ENCODE peak calls at places on chromosomes 7 and 10, in four cellular contexts. One of them, this sample, is unnamed.
A peak's percentile ranks its signal among the peaks of the same experiment; 100 is the strongest.

GRCh38 chr10:127012769-127013152 is 107.5 kb downstream of the DOCK1 start:
- DNase-seq in HCT116: peak; percentile 18
- DNase-seq in GM12878: no peak
- DNase-seq in H1: no peak
- DNase-seq in this sample: no peak

GRCh38 chr7:155979566-155979965 is 167.3 kb upstream of the SHH start:
- DNase-seq in HCT116: no peak
- DNase-seq in H1: no peak
- DNase-seq in GM12878: no peak
- DNase-seq in this sample: no peak

GRCh38 chr10:116742367-116743265 is at the start of gene HSPA12A:
- DNase-seq in HCT116: peak; percentile 50
- DNase-seq in H1: no peak
- DNase-seq in GM12878: no peak
- DNase-seq in this sample: peak; percentile 83

GRCh38 chr7:51005074-51005473 is 222.4 kb upstream of the GRB10 start:
- DNase-seq in H1: no peak
- DNase-seq in HCT116: no peak
- DNase-seq in GM12878: no peak
- DNase-seq in this sample: no peak

GRCh38 chr7:135333196-135333595 is 99.6 kb downstream of the STRA8 start:
- DNase-seq in HCT116: no peak
- DNase-seq in H1: no peak
- DNase-seq in GM12878: no peak
- DNase-seq in this sample: no peak

GRCh38 chr10:78177013-78177370 is 143.3 kb downstream of the RPS24 start:
- DNase-seq in HCT116: no peak
- DNase-seq in GM12878: no peak
- DNase-seq in H1: no peak
- DNase-seq in this sample: no peak

GRCh38 chr7:6917258-6917657 is 91.2 kb upstream of the CCZ1B start:
- DNase-seq in GM12878: no peak
- DNase-seq in HCT116: no peak
- DNase-seq in H1: no peak
- DNase-seq in this sample: no peak

GRCh38 chr10:117865945-117866344 is 180.8 kb downstream of the RAB11FIP2 start:
- DNase-seq in GM12878: no peak
- DNase-seq in H1: no peak
- DNase-seq in HCT116: no peak
- DNase-seq in this sample: no peak

GRCh38 chr7:78968951-78969350 is 484.5 kb downstream of the MAGI2 start:
- DNase-seq in GM12878: no peak
- DNase-seq in HCT116: no peak
- DNase-seq in H1: no peak
- DNase-seq in this sample: no peak

GRCh38 chr7:143519411-143520131 is 41.9 kb downstream of the TAS2R41 start:
- DNase-seq in HCT116: no peak
- DNase-seq in GM12878: no peak
- DNase-seq in H1: no peak
- DNase-seq in this sample: no peak

GRCh38 chr7:98463837-98464557 is 63.1 kb upstream of the BAIAP2L1 start:
- DNase-seq in H1: no peak
- DNase-seq in HCT116: no peak
- DNase-seq in GM12878: no peak
- DNase-seq in this sample: no peak

GRCh38 chr7:138158739-138159528 is 82.7 kb downstream of the AKR1D1 start:
- DNase-seq in HCT116: no peak
- DNase-seq in GM12878: no peak
- DNase-seq in H1: no peak
- DNase-seq in this sample: no peak

GRCh38 chr10:4568731-4569130 is 257.3 kb upstream of the AKR1E2 start:
- DNase-seq in H1: no peak
- DNase-seq in HCT116: no peak
- DNase-seq in GM12878: no peak
- DNase-seq in this sample: no peak

GRCh38 chr7:75905785-75906604 is 9.0 kb upstream of the POR start:
- DNase-seq in HCT116: no peak
- DNase-seq in GM12878: no peak
- DNase-seq in H1: no peak
- DNase-seq in this sample: no peak

GRCh38 chr10:67110286-67110685 is 184.4 kb downstream of the LRRTM3 start:
- DNase-seq in GM12878: no peak
- DNase-seq in HCT116: no peak
- DNase-seq in H1: no peak
- DNase-seq in this sample: no peak

GRCh38 chr10:116287906-116288501 is 15.0 kb upstream of the GFRA1 start:
- DNase-seq in HCT116: peak; percentile 37
- DNase-seq in GM12878: no peak
- DNase-seq in H1: no peak
- DNase-seq in this sample: no peak

GRCh38 chr10:14736600-14737081 is 38.1 kb downstream of the FAM107B start:
- DNase-seq in HCT116: no peak
- DNase-seq in H1: no peak
- DNase-seq in GM12878: no peak
- DNase-seq in this sample: no peak

GRCh38 chr7:128878226-128879105 is 15.8 kb downstream of the ATP6V1F start:
- DNase-seq in HCT116: no peak
- DNase-seq in H1: no peak
- DNase-seq in GM12878: no peak
- DNase-seq in this sample: no peak

GRCh38 chr10:124168991-124169826 is 75.8 kb upstream of the CHST15 start:
- DNase-seq in H1: no peak
- DNase-seq in HCT116: no peak
- DNase-seq in GM12878: no peak
- DNase-seq in this sample: no peak
- TF ChIP-seq SP1 in H1: no peak
- TF ChIP-seq SP1 in HCT116: no peak
- TF ChIP-seq SP1 in GM12878: no peak
- TF ChIP-seq SP1 in this sample: no peak

GRCh38 chr10:35218339-35218955 is 91.8 kb downstream of the CREM start:
- DNase-seq in GM12878: peak; percentile 59
- DNase-seq in H1: no peak
- DNase-seq in HCT116: peak; percentile 86
- DNase-seq in this sample: peak; percentile 90

GRCh38 chr10:35219292-35219691 is 92.6 kb downstream of the CREM start:
- DNase-seq in GM12878: no peak
- DNase-seq in HCT116: no peak
- DNase-seq in H1: no peak
- DNase-seq in this sample: no peak

GRCh38 chr10:35216303-35216905 is 89.8 kb downstream of the CREM start:
- DNase-seq in GM12878: no peak
- DNase-seq in HCT116: no peak
- DNase-seq in H1: no peak
- DNase-seq in this sample: no peak

GRCh38 chr10:35215107-35215506 is 88.5 kb downstream of the CREM start:
- DNase-seq in H1: no peak
- DNase-seq in GM12878: no peak
- DNase-seq in HCT116: no peak
- DNase-seq in this sample: no peak

DNA sequence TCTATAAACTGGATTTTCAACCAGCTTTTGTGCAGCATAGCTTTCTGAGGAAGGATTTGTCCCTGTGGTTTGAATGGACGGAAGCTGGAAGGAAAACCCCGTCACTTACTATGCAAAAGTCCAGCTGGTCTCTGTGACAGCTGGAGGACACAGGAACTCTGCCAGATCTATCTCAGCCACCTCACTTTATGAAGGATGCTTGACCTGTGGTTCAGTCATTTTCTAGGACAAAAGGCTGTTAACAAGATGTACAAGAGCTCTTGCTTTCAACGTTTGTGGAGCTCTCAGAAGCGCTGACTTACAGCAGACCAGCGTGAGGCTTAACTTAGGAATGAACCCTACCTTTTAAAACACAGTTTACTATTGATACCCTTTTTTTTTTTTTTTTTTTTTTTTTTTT is 90.8 kb downstream of the CREM start:
- DNase-seq in H1: no peak
- DNase-seq in GM12878: no peak
- DNase-seq in HCT116: no peak
- DNase-seq in this sample: no peak
- TF ChIP-seq EGR1 in H1: no peak
- TF ChIP-seq EGR1 in GM12878: no peak
- TF ChIP-seq EGR1 in HCT116: no peak
- TF ChIP-seq EGR1 in this sample: no peak

GRCh38 chr10:82889703-82890102 is 1014.7 kb downstream of the NRG3 start:
- DNase-seq in HCT116: no peak
- DNase-seq in GM12878: no peak
- DNase-seq in H1: no peak
- DNase-seq in this sample: no peak
- TF ChIP-seq SP1 in HCT116: no peak
- TF ChIP-seq SP1 in GM12878: no peak
- TF ChIP-seq SP1 in H1: no peak
- TF ChIP-seq SP1 in this sample: no peak

GRCh38 chr10:130300608-130301025 is 164.4 kb downstream of the GLRX3 start:
- DNase-seq in H1: no peak
- DNase-seq in HCT116: no peak
- DNase-seq in GM12878: no peak
- DNase-seq in this sample: no peak

GRCh38 chr10:130301026-130301892 is 165.1 kb downstream of the GLRX3 start:
- DNase-seq in H1: no peak
- DNase-seq in GM12878: no peak
- DNase-seq in HCT116: no peak
- DNase-seq in this sample: no peak
- TF ChIP-seq EGR1 in H1: no peak
- TF ChIP-seq EGR1 in GM12878: no peak
- TF ChIP-seq EGR1 in HCT116: no peak
- TF ChIP-seq EGR1 in this sample: no peak

GRCh38 chr7:49563693-49564378 is 209.6 kb upstream of the VWC2 start:
- DNase-seq in GM12878: no peak
- DNase-seq in HCT116: no peak
- DNase-seq in H1: no peak
- DNase-seq in this sample: no peak

GRCh38 chr7:49564379-49564714 is 209.1 kb upstream of the VWC2 start:
- DNase-seq in HCT116: no peak
- DNase-seq in GM12878: peak; percentile 20
- DNase-seq in H1: no peak
- DNase-seq in this sample: no peak
- TF ChIP-seq SP1 in HCT116: no peak
- TF ChIP-seq SP1 in GM12878: no peak
- TF ChIP-seq SP1 in H1: no peak
- TF ChIP-seq SP1 in this sample: no peak

DNA sequence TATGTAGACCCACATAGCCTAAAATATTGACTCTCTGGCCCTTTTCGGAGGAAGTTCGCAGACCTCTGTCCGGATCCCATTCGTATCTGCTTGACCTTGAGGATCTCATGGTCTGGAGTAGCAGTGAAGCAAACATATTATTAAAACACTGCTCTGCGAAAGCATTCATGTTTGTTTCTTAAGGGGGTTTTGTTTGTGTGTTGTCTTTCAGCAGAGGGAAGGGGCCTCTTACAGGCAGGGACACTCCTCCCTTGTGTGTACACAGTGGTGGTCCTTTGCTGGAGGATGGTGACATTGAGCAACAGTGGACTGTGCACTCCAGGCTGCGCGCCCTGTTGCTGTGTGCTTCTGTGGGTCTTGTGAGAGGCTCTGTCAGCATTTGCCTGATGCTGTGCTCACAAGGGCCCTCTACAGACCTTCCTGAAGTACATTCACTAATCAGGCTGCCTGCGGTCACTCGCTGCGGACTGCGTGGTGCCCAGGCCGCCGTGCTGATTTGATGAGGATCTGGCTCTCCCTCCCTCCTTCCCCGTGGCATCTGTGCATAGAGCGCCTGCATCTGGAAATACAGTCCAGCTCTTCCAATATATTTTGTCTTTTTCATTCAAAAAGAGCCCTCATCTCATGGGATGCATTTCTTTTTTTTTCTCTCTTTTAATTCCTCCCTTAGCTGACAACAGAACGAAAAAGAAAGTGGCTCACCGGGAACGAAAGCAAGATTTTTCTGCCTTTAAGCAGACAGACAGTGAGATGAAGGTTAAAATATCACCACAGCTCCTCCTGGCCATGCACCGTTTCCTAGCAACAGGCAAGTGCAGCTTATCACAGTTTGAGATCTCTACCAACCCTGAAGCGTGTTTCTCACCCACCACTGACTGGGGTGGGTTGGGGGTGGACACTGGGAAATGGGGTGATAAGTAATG is 135.8 kb downstream of the CNNM2 start:
- DNase-seq in HCT116: no peak
- DNase-seq in H1: peak; percentile 29
- DNase-seq in GM12878: peak; percentile 55
- DNase-seq in this sample: peak; percentile 65
- TF ChIP-seq EGR1 in HCT116: no peak
- TF ChIP-seq EGR1 in H1: no peak
- TF ChIP-seq EGR1 in GM12878: no peak
- TF ChIP-seq EGR1 in this sample: no peak

DNA sequence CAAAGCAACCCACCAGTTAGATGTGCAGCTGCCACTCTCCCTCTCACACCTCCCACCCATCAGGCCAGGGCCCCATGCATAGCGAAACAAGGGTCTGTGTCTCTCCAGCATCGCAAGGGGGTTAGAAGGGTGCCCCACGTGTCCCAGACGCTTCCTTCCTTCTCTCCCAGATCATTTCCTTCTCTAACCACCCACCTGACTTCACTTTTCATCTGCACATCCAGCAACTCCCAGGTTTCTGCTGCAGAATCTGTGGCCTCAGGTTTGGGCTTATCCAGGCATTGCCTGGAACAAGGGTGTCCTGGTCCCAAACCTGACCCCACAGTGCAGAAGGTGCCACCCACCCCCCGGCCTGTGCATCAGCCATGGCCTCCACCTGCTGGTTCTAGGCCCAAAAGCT is 14.4 kb downstream of the PDIA4 start:
- DNase-seq in HCT116: no peak
- DNase-seq in GM12878: no peak
- DNase-seq in H1: no peak
- DNase-seq in this sample: no peak
- TF ChIP-seq SP1 in HCT116: no peak
- TF ChIP-seq SP1 in GM12878: no peak
- TF ChIP-seq SP1 in H1: no peak
- TF ChIP-seq SP1 in this sample: no peak

GRCh38 chr7:16298221-16298620 is 123.1 kb downstream of the CRPPA start:
- DNase-seq in H1: no peak
- DNase-seq in GM12878: no peak
- DNase-seq in HCT116: no peak
- DNase-seq in this sample: no peak

GRCh38 chr7:16295558-16295957 is 125.8 kb downstream of the CRPPA start:
- DNase-seq in HCT116: no peak
- DNase-seq in GM12878: no peak
- DNase-seq in H1: no peak
- DNase-seq in this sample: no peak

GRCh38 chr7:16301251-16301650 is 120.1 kb downstream of the CRPPA start:
- DNase-seq in HCT116: no peak
- DNase-seq in H1: no peak
- DNase-seq in GM12878: no peak
- DNase-seq in this sample: no peak

DNA sequence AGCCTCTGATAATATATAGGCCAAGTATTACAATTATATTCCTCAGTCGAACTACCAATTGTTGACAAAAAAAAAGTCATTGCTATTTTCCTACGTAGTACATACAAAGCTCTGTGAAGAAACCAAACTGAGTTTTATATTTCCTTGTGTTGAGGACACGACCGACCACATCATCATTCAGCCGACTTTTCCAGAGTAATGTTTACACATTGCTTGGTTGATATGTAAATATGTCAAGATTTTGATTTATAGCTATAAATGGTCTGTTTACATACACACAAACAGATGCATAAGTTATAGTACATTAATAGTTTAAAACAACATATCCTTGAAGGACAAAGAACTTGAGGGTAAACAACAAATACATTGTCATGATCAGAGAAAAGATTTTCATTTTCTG is 121.5 kb downstream of the CRPPA start:
- DNase-seq in H1: no peak
- DNase-seq in GM12878: no peak
- DNase-seq in HCT116: no peak
- DNase-seq in this sample: no peak
- TF ChIP-seq EGR1 in H1: no peak
- TF ChIP-seq EGR1 in GM12878: no peak
- TF ChIP-seq EGR1 in HCT116: no peak
- TF ChIP-seq EGR1 in this sample: no peak

This sample was measured in K562.